ENCODE peak calls at places on chromosomes 5 and 9, in five cellular contexts. I is epithelial cell of esophagus, U is psoas muscle, O is HFF-Myc, G is K562. S is an unnamed sample.

GRCh38 chr9:126551812-126552211 is 61.9 kb upstream of the LMX1B start:
- DNase-seq in U (no peak), O (no peak), G (no peak), I (no peak), S (no peak)

GRCh38 chr5:38528162-38528703 is 28.2 kb downstream of the LIFR start:
- DNase-seq in I (no peak), O (no peak), G (peak; percentile 6), U (no peak), S (no peak)

GRCh38 chr9:72428329-72428728 is 63.3 kb upstream of the ZFAND5 start:
- DNase-seq in G (no peak), I (no peak), O (no peak), U (no peak), S (no peak)

GRCh38 chr5:138504799-138505198 is 38.2 kb downstream of the ETF1 start:
- DNase-seq in O (no peak), G (no peak), U (no peak), I (peak; percentile 99), S (no peak)

GRCh38 chr9:137459601-137460362 is 648 bp upstream of the NSMF start:
- DNase-seq in G (no peak), U (peak; percentile 64), O (no peak), I (no peak), S (no peak)

GRCh38 chr9:121261107-121261460 is 6.9 kb upstream of the GSN start:
- DNase-seq in G (no peak), I (peak; percentile 39), U (no peak), O (no peak), S (no peak)

GRCh38 chr5:16456103-16456832 is 9.3 kb downstream of the ZNF622 start:
- DNase-seq in G (peak; percentile 81), O (peak; percentile 51), U (peak; percentile 57), I (peak; percentile 81), S (peak; percentile 74)

GRCh38 chr5:54909126-54909525 is 76.3 kb downstream of the ESM1 start:
- DNase-seq in O (no peak), I (no peak), U (no peak), G (no peak), S (no peak)

GRCh38 chr9:137415451-137415850 is 7.5 kb downstream of the EXD3 start:
- DNase-seq in U (peak; percentile 23), G (no peak), I (no peak), O (no peak), S (no peak)

GRCh38 chr5:120605325-120606079 is 141.4 kb downstream of the PRR16 start:
- DNase-seq in I (no peak), U (no peak), G (no peak), O (no peak), S (no peak)

GRCh38 chr5:15513379-15513778 is 13.4 kb downstream of the FBXL7 start:
- DNase-seq in I (no peak), O (no peak), G (no peak), U (no peak), S (no peak)

GRCh38 chr5:141100243-141100805 is at the start of gene PCDHB3:
- DNase-seq in U (peak; percentile 65), I (peak; percentile 16), O (peak; percentile 3), G (peak; percentile 48), S (no peak)

GRCh38 chr5:15946026-15946425 is 233.6 kb downstream of the MARCHF11 start:
- DNase-seq in G (no peak), U (no peak), O (no peak), I (no peak), S (no peak)

GRCh38 chr5:73591698-73592501 is 26.4 kb downstream of the UTP15 start:
- DNase-seq in I (peak; percentile 59), G (no peak), O (no peak), U (no peak), S (no peak)

GRCh38 chr9:16602494-16602893 is 268.0 kb downstream of the BNC2 start:
- DNase-seq in U (no peak), G (no peak), I (no peak), O (no peak), S (no peak)

GRCh38 chr9:120928720-120929389 is 2.3 kb upstream of the TRAF1 start:
- DNase-seq in G (no peak), I (peak; percentile 52), U (peak; percentile 87), O (no peak), S (no peak)

GRCh38 chr5:174723979-174724483 is 351 bp upstream of the MSX2 start:
- DNase-seq in G (no peak), O (no peak), U (no peak), I (no peak), S (no peak)
- H3K4me3 ChIP-seq in G (no peak overlapping the region), O (peak overlapping the region; percentile 61), U (peak overlapping the region; percentile 87), I (peak overlapping the region; percentile 18), S (peak overlapping the region; percentile 48)

GRCh38 chr9:86280580-86280979 is 1.8 kb downstream of the ISCA1 start:
- DNase-seq in O (no peak), I (no peak), G (no peak), U (no peak), S (no peak)
- H3K4me3 ChIP-seq in O (peak overlapping the region; percentile 67), I (no peak overlapping the region), G (peak overlapping the region; percentile 83), U (peak overlapping the region; percentile 89), S (no peak overlapping the region)

GRCh38 chr5:115842952-115843351 is 1.2 kb downstream of the AP3S1 start:
- DNase-seq in U (no peak), G (no peak), O (no peak), I (no peak), S (no peak)

GRCh38 chr5:115841382-115842088 is at the start of the genes AP3S1 and ATG12:
- DNase-seq in G (peak; percentile 96), U (peak; percentile 95), I (peak; percentile 94), O (peak; percentile 85), S (peak; percentile 62)

GRCh38 chr5:115844321-115844817 is 2.6 kb downstream of the AP3S1 start:
- DNase-seq in O (no peak), U (no peak), I (no peak), G (no peak), S (no peak)

GRCh38 chr5:115842089-115842881 is 550 bp downstream of the AP3S1 start:
- DNase-seq in I (no peak), G (peak; percentile 48), U (no peak), O (no peak), S (no peak)

DNA sequence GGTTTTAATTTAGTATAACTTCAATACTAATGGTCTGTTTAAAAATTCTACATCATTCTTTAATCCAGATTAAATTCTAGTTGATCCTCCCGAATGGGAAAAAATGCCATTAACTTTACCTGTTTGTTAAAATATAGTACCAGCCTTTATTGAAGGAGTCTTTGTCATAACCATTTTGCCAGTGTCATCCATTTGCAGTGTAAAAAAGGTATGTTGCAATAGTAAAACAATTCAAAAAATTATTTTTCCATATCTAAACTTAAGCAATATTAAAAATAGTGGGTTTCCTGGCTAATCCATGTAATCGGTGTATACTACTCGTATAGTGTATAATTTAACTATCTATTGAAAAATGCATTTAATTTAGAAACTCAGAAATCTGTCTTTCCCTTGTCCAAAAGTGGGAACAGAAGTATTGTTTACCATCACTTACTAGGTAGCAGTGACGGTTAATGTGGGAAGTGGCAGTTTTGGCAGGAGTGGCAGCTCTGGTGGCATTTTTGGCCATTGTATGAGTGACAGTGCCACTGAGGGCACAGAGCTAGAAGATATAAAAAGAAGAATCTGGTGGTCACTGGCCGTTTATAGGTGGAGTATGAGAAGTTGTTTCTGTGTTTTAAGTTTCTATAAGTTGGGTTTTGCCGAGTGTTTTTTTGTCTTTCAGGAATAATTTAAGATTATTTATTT is 1.9 kb downstream of the AP3S1 start:
- DNase-seq in O (no peak), U (no peak), G (no peak), I (no peak), S (no peak)
- H3K4me3 ChIP-seq in O (peak overlapping the region; percentile 69), U (peak overlapping the region; percentile 87), G (no peak overlapping the region), I (peak overlapping the region; percentile 82), S (peak overlapping the region; percentile 64)

GRCh38 chr5:151092750-151093149 is 11.9 kb upstream of the TNIP1 start:
- DNase-seq in G (no peak), U (peak; percentile 83), O (no peak), I (peak; percentile 85), S (no peak)
- H3K4me3 ChIP-seq in G (no peak overlapping the region), U (no peak overlapping the region), O (no peak overlapping the region), I (no peak overlapping the region), S (no peak overlapping the region)

GRCh38 chr9:77018058-77019009 is 1.1 kb upstream of the FOXB2 start:
- DNase-seq in I (no peak), G (no peak), U (no peak), O (no peak), S (no peak)

GRCh38 chr9:77017505-77017894 is 2.0 kb upstream of the FOXB2 start:
- DNase-seq in O (no peak), G (no peak), U (no peak), I (no peak), S (no peak)

GRCh38 chr9:77016111-77016525 is 3.3 kb upstream of the FOXB2 start:
- DNase-seq in I (no peak), U (no peak), O (no peak), G (no peak), S (no peak)

GRCh38 chr9:77015291-77016048 is 4.0 kb upstream of the FOXB2 start:
- DNase-seq in U (no peak), I (no peak), G (no peak), O (no peak), S (no peak)

GRCh38 chr9:77016526-77017504 is 2.6 kb upstream of the FOXB2 start:
- DNase-seq in G (no peak), I (no peak), U (no peak), O (no peak), S (no peak)
- H3K4me3 ChIP-seq in G (no peak overlapping the region), I (no peak overlapping the region), U (peak overlapping the region; percentile 57), O (no peak overlapping the region), S (no peak overlapping the region)

GRCh38 chr5:76717222-76718083 is 1.5 kb downstream of the F2R start:
- DNase-seq in I (no peak), O (no peak), G (peak; percentile 30), U (no peak), S (no peak)
- H3K4me3 ChIP-seq in I (peak overlapping the region; percentile 89), O (peak overlapping the region; percentile 98), G (peak overlapping the region; percentile 92), U (peak overlapping the region; percentile 72), S (peak overlapping the region; percentile 67)

DNA sequence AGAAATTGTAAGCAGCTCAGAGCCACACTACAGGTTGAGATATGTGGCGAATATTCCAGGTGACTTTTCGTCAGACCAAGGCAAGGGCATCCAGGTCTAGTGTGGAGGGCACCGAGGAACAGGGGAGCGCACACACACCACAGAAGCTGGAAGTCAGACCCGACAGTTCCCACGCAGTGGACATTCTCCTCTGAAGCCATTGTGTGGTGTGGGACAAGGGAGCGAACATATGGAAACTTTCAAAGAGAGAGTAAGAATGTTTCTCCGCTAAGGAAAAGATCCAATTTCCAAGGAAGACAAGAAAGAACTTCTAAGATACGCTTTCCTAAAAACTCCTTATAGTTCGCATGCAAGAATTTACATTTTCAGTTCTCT is 141.4 kb upstream of the OTULINL start:
- DNase-seq in G (no peak), I (no peak), O (no peak), U (no peak), S (no peak)
- H3K4me3 ChIP-seq in G (no peak overlapping the region), I (peak overlapping the region; percentile 52), O (peak overlapping the region; percentile 85), U (peak overlapping the region; percentile 53), S (peak overlapping the region; percentile 53)

S was measured in epithelial cell of proximal tubule.